ENCODE peak calls at places on chromosomes 3 and 15, in six cellular contexts. M is mesendoderm, Z is HepG2, W is fibroblast of lung, N is neuronal stem cell, B is A549. U is an unnamed sample.

GRCh38 chr15:65421360-65422215 is 1.2 kb downstream of the IGDCC4 start:
- DNase-seq in W (peak; percentile 89), Z (no peak), N (peak; percentile 97), B (no peak), M (peak; percentile 99), U (no peak)

GRCh38 chr3:72334681-72335457 is 513.4 kb downstream of the SHQ1 start:
- DNase-seq in N (no peak), Z (no peak), M (peak; percentile 97), W (no peak), B (no peak), U (no peak)

GRCh38 chr3:128447561-128448013 is 19.1 kb downstream of the DNAJB8 start:
- DNase-seq in W (no peak), N (no peak), Z (no peak), M (no peak), B (no peak), U (no peak)

GRCh38 chr15:38745136-38745535 is 180.5 kb upstream of the RASGRP1 start:
- DNase-seq in B (no peak), W (peak; percentile 41), Z (no peak), N (no peak), M (no peak), U (no peak)

GRCh38 chr3:113231391-113231790 is 20.0 kb downstream of the BOC start:
- DNase-seq in B (no peak), Z (no peak), N (no peak), M (no peak), W (peak; percentile 92), U (no peak)

GRCh38 chr3:152835311-152836102 is 576 bp downstream of the P2RY1 start:
- DNase-seq in N (peak; percentile 66), W (peak; percentile 68), Z (no peak), M (peak; percentile 85), B (peak; percentile 19), U (no peak)

GRCh38 chr3:71681224-71681668 is 44.0 kb downstream of the EIF4E3 start:
- DNase-seq in W (peak; percentile 59), Z (peak; percentile 39), N (peak; percentile 36), M (peak; percentile 78), B (peak; percentile 15), U (peak; percentile 75)

GRCh38 chr15:68576253-68577236 is 2.2 kb upstream of the CORO2B start:
- DNase-seq in W (no peak), B (no peak), Z (no peak), N (no peak), M (no peak), U (no peak)

GRCh38 chr15:62142736-62143135 is 22.3 kb downstream of the C2CD4B start:
- DNase-seq in Z (no peak), B (no peak), W (no peak), M (no peak), N (no peak), U (no peak)

GRCh38 chr3:103889675-103890074 is 1454.9 kb downstream of the ZPLD1 start:
- DNase-seq in N (no peak), Z (no peak), W (no peak), B (no peak), M (no peak), U (no peak)

GRCh38 chr3:149936812-149937230 is 33.9 kb downstream of the PFN2 start:
- DNase-seq in B (peak; percentile 33), M (peak; percentile 90), Z (peak; percentile 47), N (peak; percentile 35), W (peak; percentile 53), U (peak; percentile 88)

GRCh38 chr3:126859415-126860246 is 123.3 kb upstream of the PLXNA1 start:
- DNase-seq in M (no peak), Z (no peak), W (no peak), N (no peak), B (no peak), U (no peak)

GRCh38 chr15:79450648-79451047 is 18.5 kb downstream of the MINAR1 start:
- DNase-seq in B (no peak), N (no peak), W (no peak), Z (peak; percentile 5), M (peak; percentile 25), U (no peak)

GRCh38 chr3:152218604-152219003 is 50.1 kb upstream of the MBNL1 start:
- DNase-seq in N (no peak), W (no peak), B (no peak), Z (no peak), M (no peak), U (no peak)

GRCh38 chr3:172140499-172141391 is 101.4 kb downstream of the FNDC3B start:
- DNase-seq in N (no peak), W (peak; percentile 98), B (peak; percentile 49), Z (peak; percentile 98), M (peak; percentile 91), U (no peak)

GRCh38 chr15:31483924-31484368 is 157.3 kb downstream of the KLF13 start:
- DNase-seq in N (no peak), W (no peak), Z (no peak), M (peak; percentile 45), B (no peak), U (no peak)

GRCh38 chr3:20022954-20023644 is 11.0 kb upstream of the PP2D1 start:
- DNase-seq in W (no peak), N (no peak), Z (no peak), B (no peak), M (no peak), U (no peak)

GRCh38 chr15:91634163-91634562 is 219.3 kb upstream of the SLCO3A1 start:
- DNase-seq in B (no peak), N (no peak), M (no peak), W (no peak), Z (peak; percentile 3), U (no peak)

GRCh38 chr15:52635908-52636307 is 43.3 kb downstream of the ATOSA start:
- DNase-seq in W (no peak), B (no peak), Z (no peak), M (no peak), N (no peak), U (no peak)

GRCh38 chr15:67998599-67999122 is 55.5 kb upstream of the PIAS1 start:
- DNase-seq in B (peak; percentile 50), Z (no peak), M (no peak), W (peak; percentile 57), N (no peak), U (peak; percentile 17)

GRCh38 chr3:95627697-95628096 is 1186.7 kb upstream of the EPHA6 start:
- DNase-seq in W (no peak), M (no peak), Z (no peak), N (no peak), B (no peak), U (no peak)

GRCh38 chr3:133535971-133536634 is 37.4 kb upstream of the CDV3 start:
- DNase-seq in W (peak; percentile 92), N (no peak), B (peak; percentile 22), Z (peak; percentile 70), M (no peak), U (no peak)

GRCh38 chr3:9913601-9914000 is 3.3 kb upstream of the IL17RC start:
- DNase-seq in B (no peak), N (no peak), M (no peak), Z (no peak), W (no peak), U (no peak)

GRCh38 chr15:42274693-42274971 is 1.4 kb upstream of the TMEM87A start:
- DNase-seq in Z (no peak), M (no peak), W (no peak), B (no peak), N (no peak), U (no peak)

GRCh38 chr3:194664857-194665256 is 7.1 kb downstream of the LSG1 start:
- DNase-seq in Z (no peak), N (no peak), B (no peak), M (no peak), W (peak; percentile 29), U (no peak)

GRCh38 chr3:101414121-101414520 is 93.7 kb upstream of the IMPG2 start:
- DNase-seq in Z (no peak), B (no peak), N (no peak), W (no peak), M (no peak), U (no peak)

GRCh38 chr15:99365232-99365631 is 114.0 kb downstream of the LRRC28 start:
- DNase-seq in N (no peak), W (no peak), B (no peak), Z (no peak), M (no peak), U (no peak)
- H3K4me2 ChIP-seq in N (no peak overlapping the region), W (no peak overlapping the region), B (no peak overlapping the region), Z (no peak overlapping the region), M (no peak overlapping the region), U (no peak overlapping the region)

DNA sequence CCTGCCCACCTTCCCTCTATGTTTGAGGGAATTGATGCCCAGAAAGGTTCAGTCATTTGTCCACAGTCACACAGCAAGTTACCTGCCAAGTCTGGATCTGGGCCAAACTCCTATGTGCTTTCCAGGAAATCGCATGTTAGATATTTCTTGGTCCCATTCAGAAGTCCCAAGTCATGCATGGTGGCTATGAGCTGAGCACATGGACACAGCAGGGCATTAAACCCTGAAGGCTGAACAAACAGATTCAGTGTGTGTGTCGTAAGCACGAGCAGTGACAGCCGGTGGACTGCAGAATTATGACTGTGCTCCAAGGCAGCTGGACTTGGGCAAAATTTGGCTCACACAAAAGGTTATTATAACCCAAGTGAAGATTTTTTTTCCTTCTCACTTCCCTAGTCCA is 11.4 kb upstream of the SLC6A6 start:
- DNase-seq in M (no peak), W (peak; percentile 78), B (no peak), Z (peak; percentile 44), N (no peak), U (no peak)
- H3K4me2 ChIP-seq in M (no peak overlapping the region), W (no peak overlapping the region), B (peak overlapping the region; percentile 34), Z (no peak overlapping the region), N (no peak overlapping the region), U (no peak overlapping the region)

DNA sequence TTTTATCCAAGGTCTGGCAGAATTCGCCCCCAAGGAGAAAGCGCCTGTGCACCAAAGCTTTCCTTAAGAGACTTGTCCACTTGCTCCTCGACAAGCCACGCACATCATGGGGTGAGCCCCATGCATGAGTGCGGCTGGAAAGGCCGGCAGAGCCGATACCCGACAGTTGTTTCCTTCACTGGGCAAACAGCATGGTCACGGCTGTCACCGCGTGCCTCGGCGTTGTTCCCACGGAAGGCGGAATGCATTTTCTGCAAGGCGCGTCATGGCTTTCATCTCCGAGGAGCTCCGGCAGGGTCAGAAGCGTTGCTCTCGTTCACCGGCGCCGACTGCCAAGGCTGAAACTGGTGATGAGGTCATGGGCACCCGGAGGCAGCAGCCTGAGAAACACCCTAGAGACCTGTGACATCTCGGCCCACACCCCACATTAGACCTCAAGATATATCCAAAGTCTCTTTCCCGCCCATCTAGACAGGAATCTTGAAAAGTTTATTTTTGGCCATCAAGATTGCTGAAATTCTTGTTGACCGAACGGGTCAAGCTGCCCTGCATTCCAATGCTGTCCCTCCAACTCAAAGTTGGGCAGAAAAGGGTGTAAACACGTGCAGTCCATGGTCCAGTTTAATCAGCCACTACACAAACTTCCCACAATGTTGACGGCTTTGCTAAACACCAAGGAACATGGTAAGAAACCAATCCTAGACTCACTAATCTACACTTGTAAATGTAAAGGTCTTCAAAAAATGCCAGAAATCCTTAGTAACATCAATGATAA is 604 bp upstream of the TJP1 start:
- DNase-seq in W (peak; percentile 85), N (no peak), B (peak; percentile 65), Z (peak; percentile 66), M (peak; percentile 82), U (no peak)
- H3K4me2 ChIP-seq in W (peak overlapping the region; percentile 97), N (peak overlapping the region; percentile 88), B (peak overlapping the region; percentile 75), Z (peak overlapping the region; percentile 100), M (peak overlapping the region; percentile 73), U (no peak overlapping the region)

DNA sequence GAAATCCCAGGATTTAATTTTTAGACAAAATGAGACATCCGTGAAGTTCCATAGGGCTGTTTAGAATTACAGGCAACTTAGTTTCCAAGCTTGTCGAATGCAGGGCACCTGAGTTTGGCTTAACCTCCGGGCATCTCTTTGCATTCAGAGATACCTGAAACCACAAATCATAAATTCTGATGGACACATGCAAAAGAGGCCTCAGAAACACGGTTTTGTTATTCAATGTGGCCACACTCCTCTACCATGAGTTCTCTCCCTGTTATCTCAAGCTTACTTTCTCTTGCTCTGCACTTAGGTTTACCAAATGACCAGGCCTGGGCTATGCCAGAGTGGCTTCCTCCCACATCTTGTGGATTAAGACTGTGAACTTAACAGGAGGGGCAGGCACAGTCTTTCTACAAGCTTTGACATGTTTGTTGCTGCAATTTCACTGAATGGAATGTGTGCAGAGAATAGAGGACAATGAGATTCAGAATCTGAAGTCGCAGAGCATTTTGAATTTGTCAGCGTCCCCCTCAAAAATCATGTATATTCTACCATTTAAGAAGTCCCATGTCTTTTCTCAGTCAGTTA is 137.7 kb downstream of the TPRG1 start:
- DNase-seq in W (no peak), Z (no peak), M (no peak), B (no peak), N (no peak), U (no peak)
- H3K4me2 ChIP-seq in W (no peak overlapping the region), Z (no peak overlapping the region), M (no peak overlapping the region), B (no peak overlapping the region), N (no peak overlapping the region), U (no peak overlapping the region)